ENCODE peak calls at places on chromosomes 6 and 20, in five cellular contexts. One of them, this sample, is unnamed.
A peak's percentile ranks its signal among the peaks of the same experiment; 100 is the strongest.

GRCh38 chr6:3884007-3884745 is 35.0 kb downstream of the FAM50B start:
- DNase-seq in tibial nerve: no peak
- DNase-seq in stomach: no peak
- DNase-seq in adrenal gland: peak; percentile 35
- DNase-seq in breast epithelium: no peak
- DNase-seq in this sample: peak; percentile 82

GRCh38 chr6:15421945-15422733 is 176.3 kb downstream of the JARID2 start:
- DNase-seq in tibial nerve: no peak
- DNase-seq in stomach: no peak
- DNase-seq in adrenal gland: no peak
- DNase-seq in breast epithelium: no peak
- DNase-seq in this sample: no peak

GRCh38 chr6:117309613-117310012 is 44.3 kb downstream of the VGLL2 start:
- DNase-seq in tibial nerve: no peak
- DNase-seq in stomach: no peak
- DNase-seq in adrenal gland: no peak
- DNase-seq in breast epithelium: no peak
- DNase-seq in this sample: no peak

GRCh38 chr20:1734269-1734858 is 76.8 kb upstream of the SIRPG start:
- DNase-seq in tibial nerve: no peak
- DNase-seq in stomach: no peak
- DNase-seq in adrenal gland: no peak
- DNase-seq in breast epithelium: no peak
- DNase-seq in this sample: no peak

GRCh38 chr6:111713811-111714210 is 108.1 kb upstream of the TRAF3IP2 start:
- DNase-seq in tibial nerve: no peak
- DNase-seq in stomach: no peak
- DNase-seq in adrenal gland: no peak
- DNase-seq in breast epithelium: no peak
- DNase-seq in this sample: no peak

GRCh38 chr20:19083136-19083621 is 129.3 kb upstream of the SLC24A3 start:
- DNase-seq in tibial nerve: no peak
- DNase-seq in stomach: no peak
- DNase-seq in adrenal gland: no peak
- DNase-seq in breast epithelium: no peak
- DNase-seq in this sample: no peak

GRCh38 chr20:18611492-18611891 is 23.6 kb downstream of the DTD1 start:
- DNase-seq in tibial nerve: no peak
- DNase-seq in stomach: no peak
- DNase-seq in adrenal gland: no peak
- DNase-seq in breast epithelium: no peak
- DNase-seq in this sample: no peak

GRCh38 chr6:121354764-121355163 is 20.5 kb upstream of the TBC1D32 start:
- DNase-seq in tibial nerve: no peak
- DNase-seq in stomach: no peak
- DNase-seq in adrenal gland: no peak
- DNase-seq in breast epithelium: no peak
- DNase-seq in this sample: no peak

GRCh38 chr6:85865665-85866372 is 223.1 kb upstream of the SYNCRIP start:
- DNase-seq in tibial nerve: no peak
- DNase-seq in stomach: no peak
- DNase-seq in adrenal gland: no peak
- DNase-seq in breast epithelium: no peak
- DNase-seq in this sample: no peak

GRCh38 chr6:170227996-170228550 is 62.8 kb downstream of the DLL1 start:
- DNase-seq in tibial nerve: no peak
- DNase-seq in stomach: no peak
- DNase-seq in adrenal gland: no peak
- DNase-seq in breast epithelium: no peak
- DNase-seq in this sample: no peak

GRCh38 chr20:59175861-59176260 is 12.2 kb downstream of the ZNF831 start:
- DNase-seq in tibial nerve: no peak
- DNase-seq in stomach: no peak
- DNase-seq in adrenal gland: no peak
- DNase-seq in breast epithelium: no peak
- DNase-seq in this sample: no peak

GRCh38 chr6:72149715-72150114 is 263.4 kb downstream of the RIMS1 start:
- DNase-seq in tibial nerve: no peak
- DNase-seq in stomach: no peak
- DNase-seq in adrenal gland: no peak
- DNase-seq in breast epithelium: no peak
- DNase-seq in this sample: no peak

GRCh38 chr6:13377054-13377758 is 48.9 kb upstream of the TBC1D7 start:
- DNase-seq in tibial nerve: no peak
- DNase-seq in stomach: no peak
- DNase-seq in adrenal gland: peak; percentile 3
- DNase-seq in breast epithelium: no peak
- DNase-seq in this sample: no peak

GRCh38 chr6:89734526-89734925 is 85.1 kb downstream of the MDN1 start:
- DNase-seq in tibial nerve: no peak
- DNase-seq in stomach: no peak
- DNase-seq in adrenal gland: no peak
- DNase-seq in breast epithelium: no peak
- DNase-seq in this sample: no peak

GRCh38 chr6:105069821-105070445 is 109.9 kb downstream of the POPDC3 start:
- DNase-seq in tibial nerve: no peak
- DNase-seq in stomach: no peak
- DNase-seq in adrenal gland: no peak
- DNase-seq in breast epithelium: no peak
- DNase-seq in this sample: no peak

GRCh38 chr6:35764238-35764896 is 12.0 kb upstream of the CLPSL2 start:
- DNase-seq in tibial nerve: no peak
- DNase-seq in stomach: no peak
- DNase-seq in adrenal gland: no peak
- DNase-seq in breast epithelium: no peak
- DNase-seq in this sample: no peak

GRCh38 chr20:62740286-62741141 is 31.9 kb downstream of the NTSR1 start:
- DNase-seq in tibial nerve: peak; percentile 17
- DNase-seq in stomach: peak; percentile 39
- DNase-seq in adrenal gland: no peak
- DNase-seq in breast epithelium: no peak
- DNase-seq in this sample: peak; percentile 92

GRCh38 chr20:20130399-20130798 is 78.1 kb downstream of the CFAP61 start:
- DNase-seq in tibial nerve: no peak
- DNase-seq in stomach: no peak
- DNase-seq in adrenal gland: no peak
- DNase-seq in breast epithelium: no peak
- DNase-seq in this sample: no peak

GRCh38 chr20:6053776-6054688 is at the start of gene LRRN4:
- DNase-seq in tibial nerve: no peak
- DNase-seq in stomach: peak; percentile 48
- DNase-seq in adrenal gland: no peak
- DNase-seq in breast epithelium: no peak
- DNase-seq in this sample: peak; percentile 79

GRCh38 chr6:166494757-166495486 is 91.6 kb downstream of the RAMACL start:
- DNase-seq in tibial nerve: no peak
- DNase-seq in stomach: no peak
- DNase-seq in adrenal gland: no peak
- DNase-seq in breast epithelium: no peak
- DNase-seq in this sample: no peak

GRCh38 chr6:144955853-144956252 is 670.7 kb downstream of the UTRN start:
- DNase-seq in tibial nerve: no peak
- DNase-seq in stomach: no peak
- DNase-seq in adrenal gland: no peak
- DNase-seq in breast epithelium: no peak
- DNase-seq in this sample: no peak

GRCh38 chr20:56554869-56555268 is 21.8 kb downstream of the FAM209B start:
- DNase-seq in tibial nerve: peak; percentile 23
- DNase-seq in stomach: no peak
- DNase-seq in adrenal gland: peak; percentile 87
- DNase-seq in breast epithelium: peak; percentile 58
- DNase-seq in this sample: no peak

GRCh38 chr6:19382676-19383075 is 454.5 kb upstream of the ID4 start:
- DNase-seq in tibial nerve: no peak
- DNase-seq in stomach: no peak
- DNase-seq in adrenal gland: no peak
- DNase-seq in breast epithelium: no peak
- DNase-seq in this sample: no peak

GRCh38 chr20:50728981-50729874 is 2.2 kb upstream of the PARD6B start:
- DNase-seq in tibial nerve: no peak
- DNase-seq in stomach: peak; percentile 75
- DNase-seq in adrenal gland: peak; percentile 42
- DNase-seq in breast epithelium: peak; percentile 48
- DNase-seq in this sample: peak; percentile 68

GRCh38 chr20:38094373-38094775 is 60.8 kb downstream of the RPRD1B start:
- DNase-seq in tibial nerve: peak; percentile 75
- DNase-seq in stomach: peak; percentile 36
- DNase-seq in adrenal gland: peak; percentile 87
- DNase-seq in breast epithelium: no peak
- DNase-seq in this sample: no peak

GRCh38 chr6:7087491-7087979 is 20.2 kb upstream of the RREB1 start:
- DNase-seq in tibial nerve: no peak
- DNase-seq in stomach: no peak
- DNase-seq in adrenal gland: no peak
- DNase-seq in breast epithelium: no peak
- DNase-seq in this sample: no peak

GRCh38 chr6:158006821-158007570 is 25.3 kb downstream of the SYNJ2 start:
- DNase-seq in tibial nerve: no peak
- DNase-seq in stomach: no peak
- DNase-seq in adrenal gland: no peak
- DNase-seq in breast epithelium: no peak
- DNase-seq in this sample: no peak

GRCh38 chr20:50221501-50222323 is 31.1 kb downstream of the CEBPB start:
- DNase-seq in tibial nerve: no peak
- DNase-seq in stomach: no peak
- DNase-seq in adrenal gland: peak; percentile 73
- DNase-seq in breast epithelium: no peak
- DNase-seq in this sample: no peak

GRCh38 chr6:162964703-162965140 is 236.9 kb downstream of the PACRG start:
- DNase-seq in tibial nerve: peak; percentile 21
- DNase-seq in stomach: no peak
- DNase-seq in adrenal gland: peak; percentile 59
- DNase-seq in breast epithelium: no peak
- DNase-seq in this sample: peak; percentile 41

GRCh38 chr6:105745464-105746129 is 340.5 kb upstream of the PRDM1 start:
- DNase-seq in tibial nerve: no peak
- DNase-seq in stomach: no peak
- DNase-seq in adrenal gland: no peak
- DNase-seq in breast epithelium: no peak
- DNase-seq in this sample: no peak

GRCh38 chr6:74431873-74432272 is 735.9 kb downstream of the CD109 start:
- DNase-seq in tibial nerve: no peak
- DNase-seq in stomach: no peak
- DNase-seq in adrenal gland: no peak
- DNase-seq in breast epithelium: no peak
- DNase-seq in this sample: no peak

GRCh38 chr20:38724603-38725457 is 544 bp downstream of the SLC32A1 start:
- DNase-seq in tibial nerve: no peak
- DNase-seq in stomach: no peak
- DNase-seq in adrenal gland: no peak
- DNase-seq in breast epithelium: no peak
- DNase-seq in this sample: no peak

GRCh38 chr20:25195014-25195961 is at the start of gene ENTPD6:
- DNase-seq in tibial nerve: peak; percentile 88
- DNase-seq in stomach: peak; percentile 94
- DNase-seq in adrenal gland: peak; percentile 94
- DNase-seq in breast epithelium: peak; percentile 88
- DNase-seq in this sample: peak; percentile 84
- TF ChIP-seq CTCF in tibial nerve: peak; percentile 61
- TF ChIP-seq CTCF in stomach: no peak
- TF ChIP-seq CTCF in adrenal gland: no peak
- TF ChIP-seq CTCF in breast epithelium: no peak
- TF ChIP-seq CTCF in this sample: peak; percentile 6

GRCh38 chr6:328184-328670 is 35.9 kb downstream of the DUSP22 start:
- DNase-seq in tibial nerve: peak; percentile 83
- DNase-seq in stomach: no peak
- DNase-seq in adrenal gland: peak; percentile 76
- DNase-seq in breast epithelium: peak; percentile 41
- DNase-seq in this sample: no peak
- TF ChIP-seq POLR2A in tibial nerve: no peak
- TF ChIP-seq POLR2A in stomach: no peak
- TF ChIP-seq POLR2A in adrenal gland: no peak
- TF ChIP-seq POLR2A in breast epithelium: no peak
- TF ChIP-seq POLR2A in this sample: no peak

DNA sequence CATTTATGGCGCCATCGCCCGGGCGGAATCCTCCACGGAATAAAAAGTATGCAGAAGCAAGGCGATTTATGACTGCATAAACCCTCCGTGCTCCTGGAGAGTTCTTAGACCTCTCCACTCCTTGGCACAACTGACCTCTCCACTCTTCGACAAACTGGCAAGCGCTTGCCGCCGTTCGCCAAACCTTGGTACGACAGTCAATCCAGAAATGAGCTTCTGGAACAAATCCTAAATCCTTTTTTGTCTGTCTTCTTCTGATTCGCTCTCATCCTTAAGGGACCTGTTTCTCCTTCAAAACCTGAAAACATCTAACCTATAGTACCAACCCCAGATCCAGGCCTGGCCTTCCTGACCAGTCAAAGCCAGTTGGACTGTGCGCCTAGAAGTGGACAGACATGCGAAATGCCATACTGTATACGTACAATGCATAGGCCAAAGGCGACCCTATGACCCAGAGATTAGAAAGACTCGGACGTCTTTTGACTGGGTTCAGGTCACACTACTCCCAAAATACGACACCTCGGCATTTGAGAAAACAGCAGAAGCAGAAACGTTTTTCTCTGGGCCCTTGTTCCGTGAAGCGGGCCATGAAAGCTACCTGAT is 59.4 kb downstream of the TRIM27 start:
- DNase-seq in tibial nerve: no peak
- DNase-seq in stomach: no peak
- DNase-seq in adrenal gland: no peak
- DNase-seq in breast epithelium: peak; percentile 58
- DNase-seq in this sample: no peak
- TF ChIP-seq CTCF in tibial nerve: no peak
- TF ChIP-seq CTCF in stomach: no peak
- TF ChIP-seq CTCF in adrenal gland: no peak
- TF ChIP-seq CTCF in breast epithelium: no peak
- TF ChIP-seq CTCF in this sample: no peak

GRCh38 chr6:152696543-152696942 is 1.2 kb upstream of the MYCT1 start:
- DNase-seq in tibial nerve: no peak
- DNase-seq in stomach: no peak
- DNase-seq in adrenal gland: no peak
- DNase-seq in breast epithelium: no peak
- DNase-seq in this sample: no peak
- TF ChIP-seq POLR2A in tibial nerve: no peak
- TF ChIP-seq POLR2A in stomach: no peak
- TF ChIP-seq POLR2A in adrenal gland: no peak
- TF ChIP-seq POLR2A in breast epithelium: no peak
- TF ChIP-seq POLR2A in this sample: no peak

DNA sequence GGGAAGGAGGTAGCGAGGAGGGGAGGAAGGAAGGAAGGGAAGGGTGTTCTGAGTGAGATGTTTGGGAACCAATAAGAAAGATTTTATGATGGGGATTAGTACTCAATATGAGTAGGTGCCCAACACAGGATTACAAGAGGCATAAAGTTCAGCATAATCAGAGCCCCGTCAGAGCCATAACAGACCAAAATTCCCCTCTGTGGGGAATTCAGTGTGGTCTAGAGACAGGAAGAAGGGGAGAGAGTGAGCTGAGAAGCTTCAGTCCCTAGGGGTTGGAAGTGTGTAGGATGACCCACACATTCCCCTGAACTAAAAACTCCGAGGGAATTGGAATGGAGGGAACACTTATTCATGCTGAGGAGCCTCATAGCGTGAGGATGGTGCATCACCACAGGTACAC is 160.3 kb upstream of the SASH1 start:
- DNase-seq in tibial nerve: no peak
- DNase-seq in stomach: no peak
- DNase-seq in adrenal gland: no peak
- DNase-seq in breast epithelium: no peak
- DNase-seq in this sample: no peak
- TF ChIP-seq CTCF in tibial nerve: no peak
- TF ChIP-seq CTCF in stomach: no peak
- TF ChIP-seq CTCF in adrenal gland: no peak
- TF ChIP-seq CTCF in breast epithelium: no peak
- TF ChIP-seq CTCF in this sample: no peak

This sample was measured in lower leg skin.